ENCODE peak calls at places on chromosomes 7 and 10, in ten cellular contexts. One of them, this sample, is unnamed.

GRCh38 chr7:114653391-114654088 is 238.9 kb downstream of the FOXP2 start:
- DNase-seq in cardiac muscle cell: peak; percentile 15
- DNase-seq in stomach: no peak
- DNase-seq in colonic mucosa: no peak
- DNase-seq in adrenal gland: no peak
- DNase-seq in effector memory CD4-positive, alpha-beta T cell: no peak
- DNase-seq in left ventricle myocardium inferior: no peak
- DNase-seq in psoas muscle: no peak
- DNase-seq in prostate gland: no peak
- DNase-seq in tibial nerve: no peak
- DNase-seq in this sample: no peak

GRCh38 chr7:70678621-70679251 is 453.2 kb upstream of the GALNT17 start:
- DNase-seq in effector memory CD4-positive, alpha-beta T cell: no peak
- DNase-seq in stomach: no peak
- DNase-seq in prostate gland: no peak
- DNase-seq in cardiac muscle cell: peak; percentile 41
- DNase-seq in tibial nerve: no peak
- DNase-seq in psoas muscle: no peak
- DNase-seq in adrenal gland: peak; percentile 13
- DNase-seq in left ventricle myocardium inferior: no peak
- DNase-seq in colonic mucosa: no peak
- DNase-seq in this sample: no peak

GRCh38 chr10:99782447-99783286 is at the start of gene ABCC2:
- DNase-seq in prostate gland: no peak
- DNase-seq in stomach: no peak
- DNase-seq in tibial nerve: no peak
- DNase-seq in effector memory CD4-positive, alpha-beta T cell: no peak
- DNase-seq in adrenal gland: no peak
- DNase-seq in cardiac muscle cell: no peak
- DNase-seq in left ventricle myocardium inferior: no peak
- DNase-seq in psoas muscle: no peak
- DNase-seq in colonic mucosa: no peak
- DNase-seq in this sample: no peak

GRCh38 chr10:132774179-132774904 is 11.6 kb downstream of the NKX6-2 start:
- DNase-seq in colonic mucosa: peak; percentile 41
- DNase-seq in cardiac muscle cell: no peak
- DNase-seq in psoas muscle: no peak
- DNase-seq in stomach: peak; percentile 52
- DNase-seq in left ventricle myocardium inferior: no peak
- DNase-seq in tibial nerve: no peak
- DNase-seq in adrenal gland: no peak
- DNase-seq in effector memory CD4-positive, alpha-beta T cell: no peak
- DNase-seq in prostate gland: no peak
- DNase-seq in this sample: no peak

GRCh38 chr10:22436526-22436892 is 91.2 kb downstream of the SPAG6 start:
- DNase-seq in colonic mucosa: no peak
- DNase-seq in psoas muscle: no peak
- DNase-seq in cardiac muscle cell: no peak
- DNase-seq in effector memory CD4-positive, alpha-beta T cell: no peak
- DNase-seq in tibial nerve: no peak
- DNase-seq in prostate gland: no peak
- DNase-seq in adrenal gland: peak; percentile 58
- DNase-seq in stomach: no peak
- DNase-seq in left ventricle myocardium inferior: no peak
- DNase-seq in this sample: no peak

GRCh38 chr10:1643161-1643910 is 94.0 kb downstream of the ADARB2 start:
- DNase-seq in adrenal gland: no peak
- DNase-seq in psoas muscle: no peak
- DNase-seq in left ventricle myocardium inferior: no peak
- DNase-seq in colonic mucosa: no peak
- DNase-seq in stomach: no peak
- DNase-seq in cardiac muscle cell: no peak
- DNase-seq in tibial nerve: no peak
- DNase-seq in effector memory CD4-positive, alpha-beta T cell: no peak
- DNase-seq in prostate gland: no peak
- DNase-seq in this sample: no peak

GRCh38 chr10:71079761-71080380 is 132.5 kb upstream of the UNC5B start:
- DNase-seq in effector memory CD4-positive, alpha-beta T cell: no peak
- DNase-seq in cardiac muscle cell: no peak
- DNase-seq in tibial nerve: no peak
- DNase-seq in left ventricle myocardium inferior: no peak
- DNase-seq in prostate gland: no peak
- DNase-seq in psoas muscle: no peak
- DNase-seq in adrenal gland: peak; percentile 9
- DNase-seq in colonic mucosa: peak; percentile 8
- DNase-seq in stomach: peak; percentile 21
- DNase-seq in this sample: no peak

GRCh38 chr7:105202561-105203130 is 186.1 kb downstream of the SRPK2 start:
- DNase-seq in stomach: no peak
- DNase-seq in prostate gland: no peak
- DNase-seq in cardiac muscle cell: no peak
- DNase-seq in adrenal gland: no peak
- DNase-seq in left ventricle myocardium inferior: no peak
- DNase-seq in psoas muscle: no peak
- DNase-seq in colonic mucosa: no peak
- DNase-seq in tibial nerve: no peak
- DNase-seq in effector memory CD4-positive, alpha-beta T cell: no peak
- DNase-seq in this sample: no peak

GRCh38 chr10:99906470-99906869 is 103.3 kb downstream of the DNMBP start:
- DNase-seq in psoas muscle: peak; percentile 66
- DNase-seq in effector memory CD4-positive, alpha-beta T cell: no peak
- DNase-seq in adrenal gland: peak; percentile 86
- DNase-seq in stomach: peak; percentile 52
- DNase-seq in tibial nerve: peak; percentile 46
- DNase-seq in left ventricle myocardium inferior: no peak
- DNase-seq in prostate gland: no peak
- DNase-seq in colonic mucosa: no peak
- DNase-seq in cardiac muscle cell: peak; percentile 76
- DNase-seq in this sample: no peak

GRCh38 chr7:100007887-100008286 is 7.5 kb upstream of the ZKSCAN1 start:
- DNase-seq in stomach: no peak
- DNase-seq in colonic mucosa: no peak
- DNase-seq in prostate gland: no peak
- DNase-seq in effector memory CD4-positive, alpha-beta T cell: no peak
- DNase-seq in psoas muscle: no peak
- DNase-seq in left ventricle myocardium inferior: no peak
- DNase-seq in cardiac muscle cell: no peak
- DNase-seq in adrenal gland: no peak
- DNase-seq in tibial nerve: no peak
- DNase-seq in this sample: no peak

GRCh38 chr7:93715234-93715633 is 140.7 kb upstream of the CALCR start:
- DNase-seq in psoas muscle: peak; percentile 13
- DNase-seq in cardiac muscle cell: peak; percentile 74
- DNase-seq in tibial nerve: peak; percentile 16
- DNase-seq in colonic mucosa: peak; percentile 22
- DNase-seq in prostate gland: no peak
- DNase-seq in left ventricle myocardium inferior: peak; percentile 26
- DNase-seq in effector memory CD4-positive, alpha-beta T cell: no peak
- DNase-seq in stomach: peak; percentile 37
- DNase-seq in adrenal gland: peak; percentile 62
- DNase-seq in this sample: peak; percentile 58

GRCh38 chr10:32961892-32962369 is 3.9 kb upstream of the ITGB1 start:
- DNase-seq in adrenal gland: no peak
- DNase-seq in left ventricle myocardium inferior: no peak
- DNase-seq in tibial nerve: no peak
- DNase-seq in effector memory CD4-positive, alpha-beta T cell: no peak
- DNase-seq in stomach: no peak
- DNase-seq in psoas muscle: no peak
- DNase-seq in prostate gland: no peak
- DNase-seq in cardiac muscle cell: peak; percentile 87
- DNase-seq in colonic mucosa: no peak
- DNase-seq in this sample: no peak

GRCh38 chr10:118041316-118041715 is 5.4 kb downstream of the RAB11FIP2 start:
- DNase-seq in colonic mucosa: no peak
- DNase-seq in cardiac muscle cell: peak; percentile 66
- DNase-seq in left ventricle myocardium inferior: no peak
- DNase-seq in stomach: no peak
- DNase-seq in effector memory CD4-positive, alpha-beta T cell: no peak
- DNase-seq in tibial nerve: no peak
- DNase-seq in psoas muscle: no peak
- DNase-seq in adrenal gland: no peak
- DNase-seq in prostate gland: no peak
- DNase-seq in this sample: no peak

DNA sequence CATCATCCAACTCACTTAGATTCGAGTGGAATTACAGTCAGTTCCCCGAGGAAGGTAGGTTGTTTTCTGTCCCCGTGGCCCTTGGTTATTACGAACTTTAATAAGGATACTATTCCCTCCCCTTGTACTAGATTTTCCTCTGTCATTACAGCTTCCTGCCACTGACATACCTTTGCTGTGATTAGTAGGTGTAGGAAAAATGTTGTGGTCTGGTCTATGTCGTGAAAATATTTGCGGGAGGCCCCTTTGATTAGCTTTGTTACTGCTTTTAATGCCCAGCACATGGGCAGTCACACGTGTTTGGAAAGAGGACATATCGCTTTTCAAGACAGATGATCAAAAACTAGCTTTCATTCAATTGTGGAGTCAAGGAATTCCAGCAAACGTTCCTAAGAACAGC is 92.2 kb downstream of the GATA3 start:
- DNase-seq in stomach: no peak
- DNase-seq in left ventricle myocardium inferior: no peak
- DNase-seq in prostate gland: no peak
- DNase-seq in effector memory CD4-positive, alpha-beta T cell: no peak
- DNase-seq in tibial nerve: no peak
- DNase-seq in cardiac muscle cell: no peak
- DNase-seq in colonic mucosa: no peak
- DNase-seq in adrenal gland: no peak
- DNase-seq in psoas muscle: no peak
- DNase-seq in this sample: no peak
- H3K27ac ChIP-seq in stomach: no peak overlapping the region
- H3K27ac ChIP-seq in left ventricle myocardium inferior: no peak overlapping the region
- H3K27ac ChIP-seq in prostate gland: no peak overlapping the region
- H3K27ac ChIP-seq in effector memory CD4-positive, alpha-beta T cell: no peak overlapping the region
- H3K27ac ChIP-seq in tibial nerve: no peak overlapping the region
- H3K27ac ChIP-seq in cardiac muscle cell: no peak overlapping the region
- H3K27ac ChIP-seq in colonic mucosa: no peak overlapping the region
- H3K27ac ChIP-seq in adrenal gland: no peak overlapping the region
- H3K27ac ChIP-seq in psoas muscle: no peak overlapping the region
- H3K27ac ChIP-seq in this sample: no peak overlapping the region

DNA sequence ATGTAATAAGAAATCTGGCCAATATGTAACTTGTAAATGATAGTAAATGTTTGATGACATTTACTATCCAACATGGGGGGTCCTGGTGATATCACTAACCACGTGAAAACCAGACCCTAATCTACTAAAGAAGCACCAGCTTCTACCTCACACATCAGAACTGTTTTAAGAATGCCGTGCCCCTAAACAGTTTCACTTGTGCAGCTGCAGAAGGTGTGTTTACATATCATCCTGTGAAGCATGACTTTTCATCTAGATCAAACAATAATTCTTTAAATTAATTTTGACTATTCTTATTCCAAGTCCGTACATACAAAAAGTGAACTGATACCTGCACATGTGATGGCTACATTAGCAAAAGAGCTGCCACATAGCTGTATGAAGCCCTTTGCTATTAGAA is 61.0 kb downstream of the STEAP1B start:
- DNase-seq in prostate gland: no peak
- DNase-seq in psoas muscle: no peak
- DNase-seq in colonic mucosa: no peak
- DNase-seq in cardiac muscle cell: no peak
- DNase-seq in adrenal gland: no peak
- DNase-seq in effector memory CD4-positive, alpha-beta T cell: no peak
- DNase-seq in left ventricle myocardium inferior: no peak
- DNase-seq in stomach: no peak
- DNase-seq in tibial nerve: no peak
- DNase-seq in this sample: no peak
- H3K4me1 ChIP-seq in prostate gland: peaks cover 4% of the 10 kb centered on the region
- H3K4me1 ChIP-seq in psoas muscle: peaks cover 1% of the 10 kb centered on the region
- H3K4me1 ChIP-seq in colonic mucosa: peaks cover 5% of the 10 kb centered on the region
- H3K4me1 ChIP-seq in cardiac muscle cell: no peaks in the 10 kb centered on the region
- H3K4me1 ChIP-seq in adrenal gland: no peaks in the 10 kb centered on the region
- H3K4me1 ChIP-seq in effector memory CD4-positive, alpha-beta T cell: no peaks in the 10 kb centered on the region
- H3K4me1 ChIP-seq in left ventricle myocardium inferior: peaks cover 9% of the 10 kb centered on the region
- H3K4me1 ChIP-seq in stomach: no peaks in the 10 kb centered on the region
- H3K4me1 ChIP-seq in tibial nerve: no peaks in the 10 kb centered on the region
- H3K4me1 ChIP-seq in this sample: peaks cover 30% of the 10 kb centered on the region

DNA sequence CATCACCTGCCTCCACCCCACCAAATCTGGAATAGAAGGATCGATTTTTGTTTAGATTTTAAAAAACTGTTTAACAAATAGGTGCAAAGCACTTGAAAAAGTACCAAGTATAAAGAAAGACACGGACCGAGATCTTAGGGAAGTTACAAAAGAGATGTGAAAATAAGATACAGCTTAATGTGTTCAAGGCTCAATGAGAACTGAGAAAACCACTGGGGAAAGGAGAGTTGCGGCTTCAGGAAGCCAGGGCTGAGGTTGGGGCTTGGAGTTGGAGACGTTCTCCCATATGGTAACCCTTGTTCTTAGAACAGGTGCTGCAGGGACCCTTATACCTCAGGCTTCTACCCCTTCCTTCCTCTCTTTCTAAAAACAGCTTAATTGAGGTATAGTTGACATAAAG is 140.2 kb downstream of the FANK1 start:
- DNase-seq in tibial nerve: no peak
- DNase-seq in colonic mucosa: no peak
- DNase-seq in effector memory CD4-positive, alpha-beta T cell: no peak
- DNase-seq in stomach: no peak
- DNase-seq in psoas muscle: no peak
- DNase-seq in cardiac muscle cell: no peak
- DNase-seq in left ventricle myocardium inferior: no peak
- DNase-seq in prostate gland: no peak
- DNase-seq in adrenal gland: no peak
- DNase-seq in this sample: no peak
- H3K36me3 ChIP-seq in tibial nerve: no peaks in the 10 kb centered on the region
- H3K36me3 ChIP-seq in colonic mucosa: no peaks in the 10 kb centered on the region
- H3K36me3 ChIP-seq in effector memory CD4-positive, alpha-beta T cell: no peaks in the 10 kb centered on the region
- H3K36me3 ChIP-seq in stomach: no peaks in the 10 kb centered on the region
- H3K36me3 ChIP-seq in psoas muscle: no peaks in the 10 kb centered on the region
- H3K36me3 ChIP-seq in cardiac muscle cell: no peaks in the 10 kb centered on the region
- H3K36me3 ChIP-seq in left ventricle myocardium inferior: no peaks in the 10 kb centered on the region
- H3K36me3 ChIP-seq in prostate gland: no peaks in the 10 kb centered on the region
- H3K36me3 ChIP-seq in adrenal gland: no peaks in the 10 kb centered on the region
- H3K36me3 ChIP-seq in this sample: no peaks in the 10 kb centered on the region

DNA sequence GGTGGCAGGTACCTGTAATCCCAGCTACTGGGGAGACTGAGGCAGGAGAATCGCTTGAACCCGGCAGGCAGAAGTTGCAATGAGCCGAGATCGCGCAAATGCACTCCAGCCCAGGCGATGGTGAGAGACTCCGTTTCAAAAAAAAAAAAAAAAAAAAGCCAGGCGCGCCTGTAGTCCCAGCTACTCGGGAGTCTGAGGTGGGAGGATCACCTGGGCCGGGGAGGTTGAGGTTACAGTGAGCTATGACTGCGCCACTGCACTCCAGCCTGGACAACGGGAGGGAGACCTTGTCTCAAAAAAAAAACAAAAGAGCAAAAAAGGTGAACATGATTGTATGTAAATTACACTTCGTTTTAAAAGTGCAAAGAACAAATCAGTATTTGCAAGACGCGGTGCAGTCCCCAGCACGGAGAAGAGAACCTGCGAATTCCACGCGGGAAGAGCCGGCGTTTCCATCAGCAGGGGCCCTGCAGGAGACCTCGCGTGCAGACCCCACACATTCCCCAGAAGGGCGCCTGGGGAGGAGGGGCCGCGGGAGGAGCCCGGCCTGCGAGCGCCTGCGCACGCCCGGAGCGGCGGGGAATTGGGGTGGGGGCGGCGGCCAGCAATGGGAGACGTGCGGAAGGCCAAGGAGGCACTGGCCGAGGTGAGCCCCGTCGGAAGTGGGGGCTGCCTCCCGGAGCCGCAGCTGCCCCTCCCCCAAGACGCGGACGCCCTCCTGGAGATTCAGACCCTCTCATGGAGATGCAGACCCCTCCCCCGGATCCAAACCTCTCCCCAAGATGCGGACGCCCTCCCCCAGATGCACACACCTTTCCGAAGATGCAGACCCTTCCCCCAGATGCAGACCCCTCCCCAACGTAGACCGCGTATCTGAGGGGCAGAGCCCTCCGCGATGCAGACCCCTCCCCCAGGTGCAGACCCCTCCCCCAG is 16.7 kb upstream of the SUN1 start:
- DNase-seq in left ventricle myocardium inferior: no peak
- DNase-seq in stomach: no peak
- DNase-seq in prostate gland: peak; percentile 33
- DNase-seq in tibial nerve: no peak
- DNase-seq in cardiac muscle cell: peak; percentile 26
- DNase-seq in effector memory CD4-positive, alpha-beta T cell: no peak
- DNase-seq in psoas muscle: no peak
- DNase-seq in colonic mucosa: peak; percentile 48
- DNase-seq in adrenal gland: no peak
- DNase-seq in this sample: peak; percentile 41
- H3K27ac ChIP-seq in left ventricle myocardium inferior: peak overlapping the region; percentile 97
- H3K27ac ChIP-seq in stomach: peak overlapping the region; percentile 94
- H3K27ac ChIP-seq in prostate gland: peak overlapping the region; percentile 69
- H3K27ac ChIP-seq in tibial nerve: peak overlapping the region; percentile 58
- H3K27ac ChIP-seq in cardiac muscle cell: peak overlapping the region; percentile 1
- H3K27ac ChIP-seq in effector memory CD4-positive, alpha-beta T cell: no peak overlapping the region
- H3K27ac ChIP-seq in psoas muscle: peak overlapping the region; percentile 97
- H3K27ac ChIP-seq in colonic mucosa: no peak overlapping the region
- H3K27ac ChIP-seq in adrenal gland: no peak overlapping the region
- H3K27ac ChIP-seq in this sample: peak overlapping the region; percentile 72